ENCODE peak calls at places on chromosomes 13 and 19, in four cellular contexts. W is HepG2, P is GM12878, M is K562. V is an unnamed sample.
A peak's percentile ranks its signal among the peaks of the same experiment; 100 is the strongest.

GRCh38 chr13:42137856-42138537 is 89.5 kb downstream of the DGKH start:
- DNase-seq in W (no peak), P (no peak), M (no peak), V (no peak)

GRCh38 chr19:50893047-50893737 is 18.0 kb downstream of the KLK4 start:
- DNase-seq in W (no peak), P (no peak), M (peak; percentile 29), V (peak; percentile 61)

GRCh38 chr13:73681015-73681414 is 453.2 kb downstream of the KLF12 start:
- DNase-seq in W (no peak), P (no peak), M (no peak), V (no peak)

GRCh38 chr13:48730971-48731658 is 77.4 kb downstream of the CYSLTR2 start:
- DNase-seq in W (no peak), P (no peak), M (no peak), V (no peak)

GRCh38 chr19:53874384-53874995 is 6.8 kb downstream of the MYADM start:
- DNase-seq in W (no peak), P (no peak), M (no peak), V (no peak)

GRCh38 chr13:81017525-81018152 is 676.7 kb upstream of the SPRY2 start:
- DNase-seq in W (peak; percentile 28), P (no peak), M (peak; percentile 3), V (no peak)

GRCh38 chr19:19445911-19446361 is 40.5 kb downstream of the GATAD2A start:
- DNase-seq in W (no peak), P (no peak), M (no peak), V (no peak)

GRCh38 chr19:1725100-1726064 is 27.9 kb upstream of the ONECUT3 start:
- DNase-seq in W (peak; percentile 25), P (no peak), M (peak; percentile 100), V (no peak)

GRCh38 chr19:54262470-54262869 is 5.4 kb upstream of the LILRB5 start:
- DNase-seq in W (no peak), P (no peak), M (no peak), V (no peak)

GRCh38 chr19:11479470-11480080 is 1.3 kb downstream of the ELAVL3 start:
- DNase-seq in W (peak; percentile 41), P (no peak), M (peak; percentile 99), V (peak; percentile 97)

GRCh38 chr19:10784257-10784656 is 51.8 kb downstream of the TMED1 start:
- DNase-seq in W (no peak), P (no peak), M (no peak), V (no peak)

GRCh38 chr13:107883561-107884175 is 331.7 kb downstream of the LIG4 start:
- DNase-seq in W (no peak), P (no peak), M (peak; percentile 98), V (no peak)

GRCh38 chr19:35048911-35049411 is 7.4 kb downstream of the HPN start:
- DNase-seq in W (no peak), P (no peak), M (no peak), V (no peak)

GRCh38 chr19:16373539-16373938 is 48.9 kb downstream of the KLF2 start:
- DNase-seq in W (peak; percentile 70), P (no peak), M (no peak), V (no peak)

GRCh38 chr13:26246154-26246553 is 7.8 kb upstream of the CDK8 start:
- DNase-seq in W (peak; percentile 59), P (no peak), M (no peak), V (no peak)

GRCh38 chr19:13037161-13037560 is 41.9 kb downstream of the NFIX start:
- DNase-seq in W (no peak), P (no peak), M (no peak), V (no peak)

GRCh38 chr19:51480590-51480989 is 2.3 kb downstream of the CEACAM18 start:
- DNase-seq in W (peak; percentile 20), P (no peak), M (peak; percentile 67), V (no peak)

GRCh38 chr13:62747629-62748028 is 1332.0 kb upstream of the PCDH20 start:
- DNase-seq in W (no peak), P (no peak), M (no peak), V (no peak)

GRCh38 chr19:39349326-39349725 is 7.1 kb downstream of the SAMD4B start:
- DNase-seq in W (no peak), P (no peak), M (no peak), V (no peak)

GRCh38 chr13:50678464-50679162 is 164.9 kb downstream of the DLEU7 start:
- DNase-seq in W (no peak), P (no peak), M (no peak), V (no peak)

GRCh38 chr13:114077938-114078335 is 54.5 kb downstream of the RASA3 start:
- DNase-seq in W (no peak), P (no peak), M (no peak), V (no peak)

GRCh38 chr19:49167857-49168409 is 10.3 kb downstream of the TRPM4 start:
- DNase-seq in W (no peak), P (no peak), M (no peak), V (no peak)

GRCh38 chr13:88281846-88282245 is 610.7 kb downstream of the SLITRK5 start:
- DNase-seq in W (no peak), P (no peak), M (no peak), V (no peak)

GRCh38 chr13:40401911-40402776 is 264.3 kb downstream of the FOXO1 start:
- DNase-seq in W (peak; percentile 88), P (peak; percentile 74), M (peak; percentile 49), V (no peak)

GRCh38 chr19:4097501-4097900 is 26.4 kb downstream of the MAP2K2 start:
- DNase-seq in W (no peak), P (no peak), M (no peak), V (no peak)

GRCh38 chr19:4098493-4098892 is 25.4 kb downstream of the MAP2K2 start:
- DNase-seq in W (no peak), P (no peak), M (no peak), V (no peak)

GRCh38 chr19:4100647-4101495 is 23.1 kb downstream of the MAP2K2 start:
- DNase-seq in W (no peak), P (no peak), M (no peak), V (no peak)

GRCh38 chr19:4101496-4101770 is 22.5 kb downstream of the MAP2K2 start:
- DNase-seq in W (no peak), P (no peak), M (no peak), V (no peak)

GRCh38 chr19:4099054-4099764 is 24.7 kb downstream of the MAP2K2 start:
- DNase-seq in W (no peak), P (no peak), M (no peak), V (no peak)
- TF ChIP-seq BRCA1 in W (no peak), P (no peak), M (no peak), V (no peak)

GRCh38 chr13:36323951-36324566 is 22.1 kb downstream of the SPART start:
- DNase-seq in W (peak; percentile 29), P (no peak), M (no peak), V (no peak)
- TF ChIP-seq CEBPB in W (no peak), P (no peak), M (no peak), V (no peak)

GRCh38 chr13:77213644-77214043 is 113.2 kb downstream of the MYCBP2 start:
- DNase-seq in W (no peak), P (no peak), M (peak; percentile 3), V (no peak)

DNA sequence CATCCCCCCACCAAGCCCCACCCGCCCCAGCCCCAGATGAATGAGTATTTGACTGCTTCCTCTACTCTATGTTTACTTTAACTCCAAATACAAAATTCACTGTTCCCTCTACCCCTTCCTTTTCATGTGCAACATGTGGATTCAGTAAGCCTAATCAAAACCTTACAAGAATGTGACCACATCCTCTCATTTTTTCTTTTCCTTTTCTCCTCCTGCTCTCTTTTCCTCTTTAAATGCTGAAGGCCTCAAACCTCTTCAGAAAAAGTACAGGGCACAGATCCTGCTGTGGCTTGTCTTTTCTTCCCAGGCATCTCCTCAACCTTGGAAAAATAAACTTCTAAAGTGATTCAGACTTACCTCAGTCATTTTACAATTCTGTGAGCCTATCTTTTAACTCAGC is 119.0 kb downstream of the MYCBP2 start:
- DNase-seq in W (no peak), P (no peak), M (peak; percentile 3), V (no peak)
- TF ChIP-seq BRCA1 in W (no peak), P (no peak), M (no peak), V (no peak)

GRCh38 chr19:41936416-41936850 is 8.2 kb upstream of the ERFL start:
- DNase-seq in W (no peak), P (no peak), M (no peak), V (no peak)
- TF ChIP-seq CEBPB in W (no peak), P (no peak), M (no peak), V (no peak)

GRCh38 chr13:103497404-103497803 is 431.2 kb upstream of the SLC10A2 start:
- DNase-seq in W (no peak), P (no peak), M (no peak), V (no peak)
- TF ChIP-seq BRCA1 in W (no peak), P (no peak), M (no peak), V (no peak)